ENCODE peak calls at places on chromosomes 16 and 17, in nine cellular contexts. U, V, L, T, H, B, Z, R and Q are unnamed samples.

GRCh38 chr17:78514521-78514920 is 62.7 kb downstream of the DNAH17 start:
- DNase-seq in U (no peak), V (no peak), L (no peak), T (no peak), H (no peak), B (no peak), Z (no peak), R (no peak), Q (no peak)

GRCh38 chr17:58520843-58521430 is 6.5 kb upstream of the MTMR4 start:
- DNase-seq in U (no peak), V (no peak), L (no peak), T (peak; percentile 36), H (no peak), B (peak; percentile 59), Z (no peak), R (no peak), Q (peak; percentile 45)

GRCh38 chr16:30335598-30336474 is 19.3 kb downstream of the CD2BP2 start:
- DNase-seq in U (no peak), V (no peak), L (peak; percentile 47), T (peak; percentile 44), H (no peak), B (peak; percentile 40), Z (no peak), R (no peak), Q (peak; percentile 51)

GRCh38 chr16:10123141-10123540 is 59.1 kb downstream of the GRIN2A start:
- DNase-seq in U (no peak), V (no peak), L (peak; percentile 80), T (no peak), H (no peak), B (no peak), Z (no peak), R (no peak), Q (no peak)

GRCh38 chr16:28204211-28204610 is 7.6 kb downstream of the XPO6 start:
- DNase-seq in U (no peak), V (no peak), L (no peak), T (no peak), H (no peak), B (no peak), Z (no peak), R (no peak), Q (no peak)

GRCh38 chr16:54511181-54511731 is 224.7 kb upstream of the IRX3 start:
- DNase-seq in U (no peak), V (no peak), L (peak; percentile 11), T (peak; percentile 60), H (no peak), B (no peak), Z (no peak), R (peak; percentile 70), Q (no peak)

GRCh38 chr16:47067203-47067602 is 76.5 kb downstream of the NETO2 start:
- DNase-seq in U (no peak), V (no peak), L (no peak), T (no peak), H (no peak), B (no peak), Z (no peak), R (no peak), Q (no peak)

GRCh38 chr17:48499743-48500434 is 30.9 kb downstream of the HOXB1 start:
- DNase-seq in U (no peak), V (no peak), L (peak; percentile 40), T (no peak), H (no peak), B (no peak), Z (no peak), R (no peak), Q (no peak)

GRCh38 chr16:51465026-51465425 is 314.0 kb upstream of the SALL1 start:
- DNase-seq in U (no peak), V (no peak), L (peak; percentile 29), T (peak; percentile 19), H (no peak), B (no peak), Z (no peak), R (peak; percentile 19), Q (peak; percentile 2)